ENCODE peak calls at places on chromosome 7, in nine cellular contexts. V is lower leg skin; G is ecto neural progenitor cell; M is CD8-positive, alpha-beta T cell; Y is NCI-H187 treated with DMSO at 0.1 percent for 48 hours; Q is choroid plexus epithelial cell; U is activated T-cell treated with anti-CD3 and anti-CD28 coated beads, Interleukin-2, amount 50 U/mL, for 4 hours; Z is memory B cell; X is brain microvascular endothelial cell. P is an unnamed sample.

GRCh38 chr7:151798851-151799428 is 78.0 kb downstream of the PRKAG2 start:
- DNase-seq in Z (no peak), U (no peak), Y (no peak), M (no peak), G (no peak), V (no peak), Q (no peak), X (no peak), P (no peak)

GRCh38 chr7:1671876-1672451 is 1.9 kb downstream of the ELFN1 start:
- DNase-seq in M (peak), Z (no peak), V (no peak), X (no peak), Y (no peak), G (peak), Q (no peak), U (no peak), P (no peak)

GRCh38 chr7:113796557-113796956 is 122.3 kb downstream of the PPP1R3A start:
- DNase-seq in X (peak), Y (no peak), G (no peak), Z (no peak), M (no peak), Q (peak), V (no peak), U (no peak), P (peak)

GRCh38 chr7:47291461-47292051 is 290.4 kb downstream of the TNS3 start:
- DNase-seq in U (no peak), G (no peak), V (peak), Z (no peak), X (peak), Q (peak), Y (no peak), M (no peak), P (peak)

GRCh38 chr7:129840757-129841156 is 112.0 kb downstream of the UBE2H start:
- DNase-seq in G (no peak), Z (no peak), V (no peak), U (no peak), Y (no peak), X (no peak), M (no peak), Q (no peak), P (no peak)

GRCh38 chr7:3605222-3605621 is 304.2 kb downstream of the SDK1 start:
- DNase-seq in Z (no peak), G (no peak), U (no peak), Q (peak), V (no peak), M (no peak), Y (no peak), X (peak), P (no peak)

GRCh38 chr7:26684447-26684846 is 179.9 kb downstream of the SKAP2 start:
- DNase-seq in Y (no peak), G (no peak), Q (no peak), U (no peak), Z (no peak), X (no peak), V (no peak), M (no peak), P (no peak)

GRCh38 chr7:137932881-137933269 is 69.0 kb downstream of the CREB3L2 start:
- DNase-seq in V (peak), M (no peak), Y (no peak), U (no peak), X (no peak), Q (peak), Z (no peak), G (no peak), P (no peak)

GRCh38 chr7:57769958-57770357 is 320.0 kb downstream of the ZNF716 start:
- DNase-seq in V (no peak), Y (no peak), X (no peak), U (no peak), Q (no peak), G (no peak), M (no peak), Z (no peak), P (no peak)

GRCh38 chr7:90387470-90388240 is 15.6 kb upstream of the CLDN12 start:
- DNase-seq in Q (peak), M (no peak), Y (no peak), V (no peak), U (no peak), G (no peak), X (peak), Z (no peak), P (no peak)

GRCh38 chr7:45267262-45267661 is 109.7 kb downstream of the RAMP3 start:
- DNase-seq in Y (no peak), G (no peak), U (no peak), Q (no peak), X (peak), V (no peak), Z (no peak), M (no peak), P (no peak)

GRCh38 chr7:12235970-12236369 is 24.9 kb downstream of the TMEM106B start:
- DNase-seq in X (no peak), Q (no peak), Z (no peak), M (no peak), V (no peak), Y (no peak), U (no peak), G (no peak), P (no peak)

GRCh38 chr7:139099181-139099947 is 10.2 kb downstream of the ZC3HAV1 start:
- DNase-seq in Y (no peak), Q (peak), U (no peak), V (no peak), G (no peak), Z (no peak), M (no peak), X (no peak), P (no peak)

GRCh38 chr7:44893710-44894135 is 8.4 kb upstream of the PURB start:
- DNase-seq in Q (peak), Y (no peak), V (no peak), G (no peak), Z (no peak), U (no peak), X (no peak), M (no peak), P (no peak)

GRCh38 chr7:151046603-151047573 is 1.4 kb upstream of the ASIC3 start:
- DNase-seq in Q (peak), X (no peak), M (no peak), G (no peak), U (no peak), V (no peak), Y (no peak), Z (no peak), P (no peak)

GRCh38 chr7:97639036-97639435 is 92.8 kb upstream of the TAC1 start:
- DNase-seq in X (no peak), Z (no peak), G (no peak), Y (no peak), U (no peak), V (no peak), M (no peak), Q (no peak), P (no peak)

GRCh38 chr7:154879629-154880028 is 123.3 kb downstream of the PAXIP1 start:
- DNase-seq in V (no peak), Q (no peak), X (no peak), G (no peak), U (no peak), Y (peak), M (no peak), Z (no peak), P (no peak)

GRCh38 chr7:45596665-45597095 is 22.5 kb downstream of the ADCY1 start:
- DNase-seq in Y (no peak), M (no peak), V (no peak), X (no peak), G (no peak), Q (no peak), U (no peak), Z (no peak), P (no peak)

GRCh38 chr7:70133291-70133690 is 535.0 kb downstream of the AUTS2 start:
- DNase-seq in Z (no peak), G (no peak), X (no peak), M (no peak), Q (no peak), Y (no peak), V (no peak), U (no peak), P (no peak)

GRCh38 chr7:112038353-112038752 is 167.8 kb downstream of the DOCK4 start:
- DNase-seq in Y (no peak), V (no peak), M (no peak), Q (no peak), G (no peak), X (no peak), Z (no peak), U (no peak), P (no peak)

GRCh38 chr7:117127585-117128168 is 174.4 kb downstream of the ST7 start:
- DNase-seq in G (no peak), Q (peak), Y (no peak), Z (peak), U (peak), X (peak), V (peak), M (peak), P (no peak)

GRCh38 chr7:46173526-46174191 is 252.6 kb upstream of the IGFBP3 start:
- DNase-seq in Z (no peak), M (no peak), Q (no peak), G (no peak), U (no peak), Y (no peak), V (no peak), X (no peak), P (no peak)

GRCh38 chr7:121334875-121335648 is 6.3 kb downstream of the WNT16 start:
- DNase-seq in V (no peak), X (no peak), Q (peak), Y (no peak), M (no peak), Z (no peak), U (no peak), G (no peak), P (no peak)

GRCh38 chr7:20449146-20449648 is 118.5 kb downstream of the ITGB8 start:
- DNase-seq in Z (no peak), X (no peak), Q (no peak), G (no peak), V (no peak), M (no peak), Y (no peak), U (no peak), P (no peak)

GRCh38 chr7:154353385-154353784 is 301.2 kb downstream of the DPP6 start:
- DNase-seq in G (no peak), V (no peak), Y (no peak), Q (no peak), X (no peak), M (no peak), U (no peak), Z (no peak), P (no peak)

GRCh38 chr7:35286986-35287385 is 33.1 kb upstream of the TBX20 start:
- DNase-seq in X (no peak), M (no peak), U (no peak), Q (no peak), G (no peak), Y (no peak), Z (no peak), V (no peak), P (no peak)

GRCh38 chr7:121138262-121138933 is 149.9 kb downstream of the CPED1 start:
- DNase-seq in G (no peak), Y (peak), X (no peak), V (no peak), Q (peak), Z (peak), M (no peak), U (no peak), P (no peak)

GRCh38 chr7:41114166-41114565 is 588.7 kb downstream of the INHBA start:
- DNase-seq in U (no peak), G (no peak), M (no peak), V (no peak), Z (no peak), X (no peak), Y (no peak), Q (no peak), P (no peak)

GRCh38 chr7:71787513-71787912 is 624.6 kb downstream of the CALN1 start:
- DNase-seq in X (no peak), G (no peak), M (no peak), Y (no peak), V (no peak), Q (peak), Z (no peak), U (no peak), P (no peak)

GRCh38 chr7:159115601-159116501 is 28.8 kb downstream of the VIPR2 start:
- DNase-seq in M (no peak), Z (no peak), Q (no peak), G (no peak), X (no peak), V (no peak), Y (peak), U (no peak), P (no peak)

GRCh38 chr7:127890726-127891125 is 140.5 kb downstream of the LRRC4 start:
- DNase-seq in Q (no peak), M (no peak), Z (no peak), V (no peak), U (no peak), Y (no peak), X (no peak), G (no peak), P (no peak)

GRCh38 chr7:132575987-132576722 is at the start of gene PLXNA4:
- DNase-seq in U (no peak), Q (peak), M (no peak), Y (no peak), V (no peak), Z (no peak), G (peak), X (no peak), P (no peak)

GRCh38 chr7:132045002-132045401 is 488.6 kb upstream of the PODXL start:
- DNase-seq in Y (no peak), G (no peak), Z (no peak), U (no peak), Q (no peak), X (no peak), M (no peak), V (no peak), P (no peak)

GRCh38 chr7:101891936-101892640 is 74.7 kb downstream of the CUX1 start:
- DNase-seq in Z (no peak), M (no peak), V (no peak), X (no peak), U (no peak), Y (no peak), Q (no peak), G (no peak), P (no peak)

GRCh38 chr7:32890010-32890552 is 1.5 kb downstream of the KBTBD2 start:
- DNase-seq in G (no peak), Y (no peak), V (no peak), M (no peak), U (no peak), Q (peak), Z (no peak), X (no peak), P (no peak)

P was measured in SIG-M5.